ENCODE peak calls at places on chromosomes 12 and 14, in nine cellular contexts. Y is neural progenitor cell, L is upper lobe of left lung, X is sigmoid colon, S is tibial artery, U is keratinocyte, C is PC-3, I is heart right ventricle, Z is endothelial cell of umbilical vein. O is an unnamed sample. For H3K36me3 and H3K4me1, the result is how much of the 10 kb centered on the place peaks cover.

GRCh38 chr12:28114488-28114887 is 75.8 kb upstream of the CCDC91 start:
- DNase-seq in Y (no peak), S (no peak), L (no peak), C (peak), I (no peak), X (no peak), U (no peak), Z (no peak), O (no peak)

GRCh38 chr14:105682956-105683570 is 156.7 kb downstream of the TMEM121 start:
- DNase-seq in L (no peak), Y (no peak), I (no peak), X (peak), U (no peak), C (no peak), Z (no peak), S (peak), O (no peak)

GRCh38 chr14:90514015-90514398 is 117.2 kb downstream of the CALM1 start:
- DNase-seq in X (no peak), Y (no peak), S (no peak), L (no peak), C (peak), Z (no peak), I (no peak), U (no peak), O (no peak)

GRCh38 chr14:105337966-105338365 is 23.4 kb downstream of the PACS2 start:
- DNase-seq in S (peak), X (no peak), U (no peak), C (no peak), Y (no peak), Z (peak), I (peak), L (peak), O (no peak)

GRCh38 chr12:86254399-86255107 is 1.6 kb downstream of the MGAT4C start:
- DNase-seq in U (no peak), I (no peak), X (no peak), L (no peak), C (no peak), S (no peak), Y (no peak), Z (no peak), O (no peak)

GRCh38 chr12:128685903-128686475 is 137.8 kb downstream of the SLC15A4 start:
- DNase-seq in Z (no peak), I (no peak), Y (no peak), L (no peak), S (no peak), X (no peak), U (no peak), C (no peak), O (no peak)

GRCh38 chr14:103502877-103503276 is 19.8 kb downstream of the CKB start:
- DNase-seq in S (no peak), X (peak), L (no peak), Y (no peak), C (no peak), Z (no peak), U (no peak), I (no peak), O (no peak)

GRCh38 chr12:121175383-121176119 is 34.4 kb upstream of the P2RX4 start:
- DNase-seq in Y (no peak), U (no peak), X (no peak), L (no peak), C (no peak), Z (no peak), I (no peak), S (peak), O (no peak)

GRCh38 chr12:122813310-122813713 is 21.9 kb upstream of the HIP1R start:
- DNase-seq in I (no peak), C (no peak), Y (no peak), X (no peak), L (no peak), S (no peak), U (no peak), Z (no peak), O (no peak)

DNA sequence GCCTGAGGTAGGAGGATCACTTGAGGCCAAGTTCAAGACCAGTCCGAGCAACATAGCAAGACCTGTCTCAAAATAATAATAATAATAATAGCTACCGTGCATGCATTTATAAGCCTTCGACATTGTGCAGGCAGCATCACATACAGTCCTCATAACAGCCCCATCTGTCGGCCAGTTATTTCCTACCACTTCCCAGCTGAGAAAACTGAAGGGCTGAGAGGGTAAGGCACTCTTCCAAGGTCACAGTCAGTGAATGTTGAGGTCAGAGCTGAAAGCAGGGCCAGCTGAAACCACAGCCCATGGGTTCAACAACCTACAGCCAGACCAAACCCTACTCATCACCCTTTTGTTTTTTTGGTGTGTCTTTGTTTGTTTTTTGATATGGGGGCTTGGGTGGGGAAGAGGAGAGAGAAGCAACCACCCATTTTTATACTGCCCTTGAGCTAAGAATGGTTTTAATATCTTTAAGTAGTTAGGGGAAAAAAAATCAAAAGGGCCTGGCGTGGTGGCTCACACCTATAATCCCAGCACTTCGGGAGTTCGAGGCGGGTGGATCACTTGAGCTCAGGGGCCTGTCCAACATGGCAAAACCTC is 16.8 kb upstream of the ITPK1 start:
- DNase-seq in X (no peak), S (no peak), I (no peak), U (no peak), C (peak), Y (peak), L (no peak), Z (peak), O (peak)
- TF ChIP-seq CTCF in X (no peak), S (no peak), I (peak), U (peak), C (peak), Y (peak), L (no peak), Z (peak), O (peak)

GRCh38 chr14:24179961-24180726 is 8.3 kb downstream of the REC8 start:
- DNase-seq in L (no peak), C (peak), Y (no peak), I (no peak), S (no peak), Z (peak), U (no peak), X (no peak), O (no peak)

GRCh38 chr14:24177928-24178327 is 6.0 kb downstream of the REC8 start:
- DNase-seq in S (no peak), L (peak), Z (no peak), U (no peak), I (no peak), Y (no peak), C (no peak), X (no peak), O (no peak)

GRCh38 chr14:24181251-24182077 is 7.2 kb downstream of the IPO4 start:
- DNase-seq in X (no peak), Z (no peak), U (no peak), S (no peak), Y (no peak), I (no peak), L (peak), C (no peak), O (no peak)

GRCh38 chr14:24178399-24179178 is 6.7 kb downstream of the REC8 start:
- DNase-seq in X (no peak), I (no peak), Z (no peak), L (no peak), C (no peak), Y (no peak), S (no peak), U (no peak), O (no peak)

DNA sequence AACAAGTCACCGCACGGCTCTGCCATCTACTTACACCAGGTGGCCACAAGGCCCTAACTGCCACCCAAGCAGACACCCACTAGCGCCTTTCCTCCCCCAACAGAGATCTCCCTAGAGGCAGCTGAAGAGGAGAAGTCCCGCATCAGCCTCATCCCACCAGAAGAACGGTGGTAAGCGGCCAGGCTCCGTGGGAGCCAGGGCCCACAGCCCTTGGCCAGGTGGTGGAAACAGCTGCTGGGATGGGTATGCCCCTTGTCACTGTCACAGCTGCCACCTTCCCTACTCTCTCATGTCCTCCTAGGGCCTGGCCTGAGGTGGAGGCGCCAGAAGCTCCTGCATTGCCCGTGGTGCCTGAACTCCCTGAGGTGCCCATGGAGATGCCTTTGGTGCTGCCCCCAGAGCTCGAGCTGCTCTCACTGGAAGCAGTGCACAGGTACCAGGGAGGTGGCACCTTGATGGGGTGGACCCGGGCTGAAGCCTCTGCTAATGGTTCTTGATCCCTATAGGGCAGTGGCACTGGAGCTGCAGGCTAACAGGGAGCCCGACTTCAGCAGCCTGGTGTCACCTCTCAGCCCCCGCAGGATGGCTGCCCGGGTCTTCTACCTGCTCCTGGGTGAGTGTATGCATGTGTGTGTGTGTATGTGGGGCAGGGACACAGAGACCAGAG is 7.5 kb downstream of the REC8 start:
- DNase-seq in I (no peak), U (no peak), Z (no peak), Y (no peak), X (no peak), S (no peak), C (no peak), L (no peak), O (no peak)
- H3K36me3 ChIP-seq in I (half or more), U (under half), Z (under half), Y (under half), X (half or more), S (half or more), C (under half), L (under half), O (under half)

GRCh38 chr14:92610849-92611271 is 97.3 kb downstream of the RIN3 start:
- DNase-seq in Y (no peak), X (peak), Z (peak), I (no peak), L (no peak), U (no peak), C (peak), S (no peak), O (no peak)

GRCh38 chr14:92609955-92610354 is 96.4 kb downstream of the RIN3 start:
- DNase-seq in X (no peak), S (no peak), U (no peak), C (no peak), L (no peak), Z (no peak), I (no peak), Y (no peak), O (no peak)

GRCh38 chr14:92613008-92613658 is 99.6 kb downstream of the RIN3 start:
- DNase-seq in X (no peak), S (no peak), Y (peak), Z (no peak), U (no peak), L (no peak), I (peak), C (peak), O (no peak)

GRCh38 chr14:92615451-92615850 is 101.9 kb downstream of the RIN3 start:
- DNase-seq in Z (no peak), I (no peak), C (peak), Y (no peak), S (no peak), L (no peak), X (no peak), U (no peak), O (no peak)

GRCh38 chr14:92613681-92614260 is 100.2 kb downstream of the RIN3 start:
- DNase-seq in C (no peak), Z (no peak), L (peak), S (no peak), U (no peak), X (no peak), I (no peak), Y (no peak), O (no peak)
- H3K4me1 ChIP-seq in C (under half), Z (under half), L (under half), S (under half), U (under half), X (under half), I (under half), Y (under half), O (under half)

GRCh38 chr12:69438539-69438938 is 31.6 kb upstream of the FRS2 start:
- DNase-seq in U (no peak), I (no peak), S (no peak), Y (no peak), L (no peak), Z (no peak), X (no peak), C (no peak), O (no peak)

GRCh38 chr12:69440886-69441285 is 29.3 kb upstream of the FRS2 start:
- DNase-seq in S (no peak), I (no peak), L (no peak), U (no peak), Z (no peak), Y (no peak), C (no peak), X (no peak), O (no peak)

GRCh38 chr12:69442894-69443293 is 27.3 kb upstream of the FRS2 start:
- DNase-seq in S (no peak), C (peak), I (no peak), L (no peak), Z (peak), Y (no peak), X (no peak), U (no peak), O (no peak)

GRCh38 chr12:69437073-69437472 is 33.1 kb upstream of the FRS2 start:
- DNase-seq in S (no peak), I (no peak), U (no peak), L (no peak), Z (no peak), Y (no peak), C (no peak), X (no peak), O (no peak)

GRCh38 chr12:69440016-69440415 is 30.2 kb upstream of the FRS2 start:
- DNase-seq in Y (no peak), U (no peak), X (no peak), Z (no peak), C (peak), S (no peak), I (no peak), L (no peak), O (no peak)
- TF ChIP-seq CTCF in Y (no peak), U (no peak), X (no peak), Z (no peak), C (no peak), S (no peak), I (no peak), L (no peak), O (no peak)

GRCh38 chr12:68814490-68815231 is 6.7 kb downstream of the MDM2 start:
- DNase-seq in I (no peak), U (no peak), Z (no peak), S (no peak), X (no peak), C (no peak), L (no peak), Y (no peak), O (no peak)
- H3K36me3 ChIP-seq in I (half or more), U (under half), Z (under half), S (half or more), X (half or more), C (half or more), L (under half), Y (under half), O (half or more)

DNA sequence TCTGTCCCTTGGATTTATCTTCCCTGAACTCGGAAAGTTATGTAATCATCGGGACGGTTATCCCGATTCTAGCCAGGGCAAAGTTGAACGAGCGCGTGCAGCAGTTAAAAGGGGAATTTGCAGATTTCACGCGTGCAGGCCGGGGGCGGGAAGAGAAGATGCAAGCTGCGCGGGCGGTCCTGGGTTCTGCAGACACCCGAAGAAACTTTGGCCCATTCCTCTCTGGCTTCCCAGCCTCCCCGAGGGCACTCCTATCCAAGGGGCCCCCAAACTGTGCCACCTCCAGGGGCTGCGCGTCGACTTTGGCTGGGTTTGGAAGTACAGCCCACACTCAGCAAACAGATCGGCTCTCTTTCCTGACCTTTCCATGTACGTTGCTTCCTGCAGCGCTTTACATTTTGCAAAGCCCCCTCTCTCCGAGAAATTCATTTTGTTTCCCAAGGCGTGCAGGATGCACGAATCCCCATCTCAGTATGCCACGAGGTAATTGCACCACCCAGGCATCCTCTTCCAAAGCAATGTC is 941 bp upstream of the PPP1CC start:
- DNase-seq in Y (peak), C (peak), Z (no peak), I (peak), L (peak), U (no peak), X (peak), S (peak), O (peak)
- H3K4me1 ChIP-seq in Y (under half), C (under half), Z (under half), I (half or more), L (under half), U (under half), X (under half), S (under half), O (under half)

DNA sequence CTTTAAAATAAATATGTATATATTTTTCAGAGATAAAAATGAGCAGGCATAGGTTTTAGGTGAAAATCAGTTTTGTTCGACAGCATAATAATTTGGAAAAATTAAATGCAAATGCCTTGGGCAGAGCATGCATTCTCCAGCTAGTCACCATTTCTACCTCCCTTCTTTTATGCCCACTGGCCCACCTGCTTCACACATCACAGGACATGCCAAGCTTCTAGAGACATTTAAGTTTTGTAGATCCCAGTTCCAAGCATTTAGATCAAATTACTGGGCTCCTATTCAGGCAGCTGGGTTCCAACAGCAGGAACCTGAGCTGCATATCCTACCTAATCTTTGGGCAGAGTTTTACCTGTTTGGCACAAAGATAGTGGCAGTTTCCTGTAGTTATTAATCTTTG is 67.6 kb upstream of the SLC38A4 start:
- DNase-seq in S (no peak), I (no peak), L (no peak), C (no peak), Z (no peak), X (no peak), Y (no peak), U (no peak), O (no peak)
- TF ChIP-seq CTCF in S (no peak), I (no peak), L (no peak), C (no peak), Z (no peak), X (no peak), Y (no peak), U (no peak), O (no peak)